ENCODE peak calls at places on chromosomes 1 and 21, in seven cellular contexts. One of them, this sample, is unnamed.
A peak's percentile ranks its signal among the peaks of the same experiment; 100 is the strongest.

GRCh38 chr21:44503901-44504399 is 36.0 kb downstream of the KRTAP10-1 start:
- DNase-seq in A549: no peak
- DNase-seq in lower leg skin: no peak
- DNase-seq in ovary: no peak
- DNase-seq in IMR-90: no peak
- DNase-seq in tibial nerve: no peak
- DNase-seq in transverse colon: no peak
- DNase-seq in this sample: no peak

GRCh38 chr1:47659141-47659540 is 221.3 kb downstream of the FOXD2 start:
- DNase-seq in A549: no peak
- DNase-seq in lower leg skin: peak; percentile 23
- DNase-seq in ovary: no peak
- DNase-seq in IMR-90: no peak
- DNase-seq in tibial nerve: no peak
- DNase-seq in transverse colon: no peak
- DNase-seq in this sample: no peak

GRCh38 chr21:29256125-29256895 is 42.4 kb upstream of the BACH1 start:
- DNase-seq in A549: no peak
- DNase-seq in lower leg skin: no peak
- DNase-seq in ovary: no peak
- DNase-seq in IMR-90: no peak
- DNase-seq in tibial nerve: no peak
- DNase-seq in transverse colon: no peak
- DNase-seq in this sample: no peak

GRCh38 chr1:156794506-156795373 is 21.9 kb downstream of the SH2D2A start:
- DNase-seq in A549: no peak
- DNase-seq in lower leg skin: peak; percentile 40
- DNase-seq in ovary: no peak
- DNase-seq in IMR-90: peak; percentile 41
- DNase-seq in tibial nerve: no peak
- DNase-seq in transverse colon: no peak
- DNase-seq in this sample: no peak

GRCh38 chr1:2934173-2934540 is 87.1 kb upstream of the ACTRT2 start:
- DNase-seq in A549: no peak
- DNase-seq in lower leg skin: no peak
- DNase-seq in ovary: no peak
- DNase-seq in IMR-90: no peak
- DNase-seq in tibial nerve: no peak
- DNase-seq in transverse colon: no peak
- DNase-seq in this sample: no peak

GRCh38 chr1:240312872-240313271 is 221.2 kb downstream of the FMN2 start:
- DNase-seq in A549: peak; percentile 55
- DNase-seq in lower leg skin: no peak
- DNase-seq in ovary: no peak
- DNase-seq in IMR-90: peak; percentile 94
- DNase-seq in tibial nerve: no peak
- DNase-seq in transverse colon: no peak
- DNase-seq in this sample: no peak

GRCh38 chr21:26939532-26940181 is 27.2 kb downstream of the ADAMTS5 start:
- DNase-seq in A549: no peak
- DNase-seq in lower leg skin: no peak
- DNase-seq in ovary: no peak
- DNase-seq in IMR-90: peak; percentile 65
- DNase-seq in tibial nerve: no peak
- DNase-seq in transverse colon: no peak
- DNase-seq in this sample: no peak

GRCh38 chr21:29196664-29197052 is 66.2 kb downstream of the MAP3K7CL start:
- DNase-seq in A549: no peak
- DNase-seq in lower leg skin: no peak
- DNase-seq in ovary: no peak
- DNase-seq in IMR-90: peak; percentile 28
- DNase-seq in tibial nerve: no peak
- DNase-seq in transverse colon: no peak
- DNase-seq in this sample: no peak

GRCh38 chr1:166902279-166902678 is 26.2 kb upstream of the TADA1 start:
- DNase-seq in A549: no peak
- DNase-seq in lower leg skin: no peak
- DNase-seq in ovary: no peak
- DNase-seq in IMR-90: peak; percentile 38
- DNase-seq in tibial nerve: no peak
- DNase-seq in transverse colon: no peak
- DNase-seq in this sample: no peak

GRCh38 chr1:109910963-109911798 is 532 bp downstream of the CSF1 start:
- DNase-seq in A549: no peak
- DNase-seq in lower leg skin: no peak
- DNase-seq in ovary: peak; percentile 63
- DNase-seq in IMR-90: no peak
- DNase-seq in tibial nerve: no peak
- DNase-seq in transverse colon: no peak
- DNase-seq in this sample: no peak

GRCh38 chr1:60963167-60963909 is 119.0 kb upstream of the NFIA start:
- DNase-seq in A549: no peak
- DNase-seq in lower leg skin: no peak
- DNase-seq in ovary: no peak
- DNase-seq in IMR-90: no peak
- DNase-seq in tibial nerve: no peak
- DNase-seq in transverse colon: no peak
- DNase-seq in this sample: no peak

GRCh38 chr1:208127791-208128408 is 116.3 kb downstream of the PLXNA2 start:
- DNase-seq in A549: no peak
- DNase-seq in lower leg skin: no peak
- DNase-seq in ovary: no peak
- DNase-seq in IMR-90: no peak
- DNase-seq in tibial nerve: no peak
- DNase-seq in transverse colon: no peak
- DNase-seq in this sample: no peak

GRCh38 chr1:155979525-155980343 is 1.4 kb upstream of the ARHGEF2 start:
- DNase-seq in A549: no peak
- DNase-seq in lower leg skin: no peak
- DNase-seq in ovary: no peak
- DNase-seq in IMR-90: no peak
- DNase-seq in tibial nerve: no peak
- DNase-seq in transverse colon: peak; percentile 50
- DNase-seq in this sample: no peak

GRCh38 chr1:30526652-30527345 is 196.6 kb downstream of the MATN1 start:
- DNase-seq in A549: no peak
- DNase-seq in lower leg skin: peak; percentile 56
- DNase-seq in ovary: peak; percentile 2
- DNase-seq in IMR-90: no peak
- DNase-seq in tibial nerve: no peak
- DNase-seq in transverse colon: no peak
- DNase-seq in this sample: no peak

GRCh38 chr1:26784023-26784871 is 3.5 kb upstream of the PIGV start:
- DNase-seq in A549: no peak
- DNase-seq in lower leg skin: no peak
- DNase-seq in ovary: peak; percentile 88
- DNase-seq in IMR-90: peak; percentile 80
- DNase-seq in tibial nerve: peak; percentile 70
- DNase-seq in transverse colon: peak; percentile 78
- DNase-seq in this sample: no peak

DNA sequence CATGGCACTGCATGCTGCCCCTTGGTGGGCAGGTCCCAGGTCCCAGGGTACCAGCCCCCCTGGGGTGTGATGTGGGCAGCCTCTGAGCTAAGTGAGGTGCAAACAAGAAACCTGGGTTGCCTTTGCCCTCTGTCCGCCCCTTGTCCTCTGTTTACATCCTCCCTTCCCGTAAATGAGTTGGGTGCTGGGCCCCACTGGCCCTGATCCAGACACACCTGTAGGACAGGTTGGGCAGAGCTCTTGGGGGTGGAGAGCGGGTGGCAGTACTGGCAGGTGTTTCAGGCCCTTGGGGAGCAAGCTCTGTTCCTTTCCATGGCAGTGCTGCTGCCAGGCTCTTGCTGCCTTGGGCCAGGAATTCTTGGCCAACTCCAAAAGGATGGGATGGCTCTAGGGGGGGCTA is 35.8 kb downstream of the ELF3 start:
- DNase-seq in A549: no peak
- DNase-seq in lower leg skin: no peak
- DNase-seq in ovary: no peak
- DNase-seq in IMR-90: no peak
- DNase-seq in tibial nerve: no peak
- DNase-seq in transverse colon: peak; percentile 93
- DNase-seq in this sample: peak; percentile 96
- TF ChIP-seq POLR2A in A549: no peak
- TF ChIP-seq POLR2A in lower leg skin: no peak
- TF ChIP-seq POLR2A in ovary: no peak
- TF ChIP-seq POLR2A in IMR-90: no peak
- TF ChIP-seq POLR2A in tibial nerve: no peak
- TF ChIP-seq POLR2A in transverse colon: peak; percentile 84
- TF ChIP-seq POLR2A in this sample: no peak

GRCh38 chr1:84995484-84996334 is 1.2 kb downstream of the MCOLN2 start:
- DNase-seq in A549: no peak
- DNase-seq in lower leg skin: no peak
- DNase-seq in ovary: no peak
- DNase-seq in IMR-90: no peak
- DNase-seq in tibial nerve: no peak
- DNase-seq in transverse colon: no peak
- DNase-seq in this sample: no peak
- TF ChIP-seq POLR2A in A549: no peak
- TF ChIP-seq POLR2A in lower leg skin: no peak
- TF ChIP-seq POLR2A in ovary: no peak
- TF ChIP-seq POLR2A in IMR-90: no peak
- TF ChIP-seq POLR2A in tibial nerve: no peak
- TF ChIP-seq POLR2A in transverse colon: no peak
- TF ChIP-seq POLR2A in this sample: no peak

GRCh38 chr1:193437785-193438184 is 251.4 kb upstream of the B3GALT2 start:
- DNase-seq in A549: no peak
- DNase-seq in lower leg skin: no peak
- DNase-seq in ovary: no peak
- DNase-seq in IMR-90: no peak
- DNase-seq in tibial nerve: no peak
- DNase-seq in transverse colon: no peak
- DNase-seq in this sample: no peak
- TF ChIP-seq POLR2A in A549: no peak
- TF ChIP-seq POLR2A in lower leg skin: no peak
- TF ChIP-seq POLR2A in ovary: no peak
- TF ChIP-seq POLR2A in IMR-90: no peak
- TF ChIP-seq POLR2A in tibial nerve: no peak
- TF ChIP-seq POLR2A in transverse colon: no peak
- TF ChIP-seq POLR2A in this sample: no peak

GRCh38 chr1:10814954-10815862 is 18.8 kb upstream of the CASZ1 start:
- DNase-seq in A549: no peak
- DNase-seq in lower leg skin: no peak
- DNase-seq in ovary: no peak
- DNase-seq in IMR-90: no peak
- DNase-seq in tibial nerve: no peak
- DNase-seq in transverse colon: peak; percentile 29
- DNase-seq in this sample: no peak
- TF ChIP-seq POLR2A in A549: no peak
- TF ChIP-seq POLR2A in lower leg skin: no peak
- TF ChIP-seq POLR2A in ovary: no peak
- TF ChIP-seq POLR2A in IMR-90: no peak
- TF ChIP-seq POLR2A in tibial nerve: no peak
- TF ChIP-seq POLR2A in transverse colon: peak; percentile 21
- TF ChIP-seq POLR2A in this sample: no peak

DNA sequence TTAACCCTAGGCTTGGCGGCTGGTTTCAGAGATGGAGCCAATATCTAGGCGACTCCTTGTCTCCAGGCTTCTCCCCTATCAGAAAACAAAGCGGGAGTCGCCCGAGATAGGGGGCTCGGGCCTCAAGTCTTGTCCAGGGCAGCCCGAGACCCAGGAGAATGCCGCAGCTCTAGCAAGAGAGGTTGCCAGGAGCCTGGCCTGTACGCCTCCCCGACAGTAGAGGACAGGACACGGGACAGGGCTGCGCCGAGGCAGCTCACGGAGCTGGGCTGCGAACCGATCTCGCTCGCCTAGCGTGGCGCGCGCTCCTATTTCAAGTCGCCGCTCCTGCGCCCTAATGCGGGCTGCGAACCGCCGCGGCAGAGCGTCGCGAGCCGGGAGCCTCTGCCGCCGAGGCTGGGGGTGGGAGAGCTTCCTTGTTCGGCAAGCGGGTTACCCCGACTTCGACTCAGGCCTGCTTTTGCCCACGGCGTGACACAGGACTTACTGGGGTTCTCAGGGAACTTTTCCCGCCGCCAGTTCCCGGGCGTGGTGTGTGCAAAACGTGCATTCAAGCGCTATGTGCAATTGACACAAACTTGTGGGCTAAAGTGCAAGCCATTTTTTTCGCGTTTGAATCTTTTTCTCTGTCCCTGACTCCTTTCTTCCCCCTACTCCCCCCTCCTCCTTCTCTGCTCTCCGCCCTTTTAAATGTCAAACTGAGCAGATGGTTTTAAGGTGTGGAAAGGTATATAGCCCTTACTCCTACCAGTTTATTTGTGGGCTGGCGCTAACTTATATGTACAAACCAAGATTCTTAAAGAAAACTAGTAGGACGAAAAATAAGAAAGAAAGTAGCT is 2.4 kb upstream of the PROX1 start:
- DNase-seq in A549: no peak
- DNase-seq in lower leg skin: no peak
- DNase-seq in ovary: no peak
- DNase-seq in IMR-90: no peak
- DNase-seq in tibial nerve: no peak
- DNase-seq in transverse colon: no peak
- DNase-seq in this sample: no peak
- TF ChIP-seq POLR2A in A549: no peak
- TF ChIP-seq POLR2A in lower leg skin: no peak
- TF ChIP-seq POLR2A in ovary: no peak
- TF ChIP-seq POLR2A in IMR-90: no peak
- TF ChIP-seq POLR2A in tibial nerve: no peak
- TF ChIP-seq POLR2A in transverse colon: no peak
- TF ChIP-seq POLR2A in this sample: no peak

GRCh38 chr1:45033356-45033755 is 21.3 kb downstream of the UROD start:
- DNase-seq in A549: no peak
- DNase-seq in lower leg skin: no peak
- DNase-seq in ovary: no peak
- DNase-seq in IMR-90: no peak
- DNase-seq in tibial nerve: no peak
- DNase-seq in transverse colon: no peak
- DNase-seq in this sample: no peak
- TF ChIP-seq POLR2A in A549: no peak
- TF ChIP-seq POLR2A in lower leg skin: no peak
- TF ChIP-seq POLR2A in ovary: no peak
- TF ChIP-seq POLR2A in IMR-90: no peak
- TF ChIP-seq POLR2A in tibial nerve: no peak
- TF ChIP-seq POLR2A in transverse colon: no peak
- TF ChIP-seq POLR2A in this sample: no peak

This sample was measured in breast epithelium.